ENCODE peak calls at places on chromosomes 1 and 21, in eight cellular contexts. X is lung; J is activated CD8-positive, alpha-beta T cell treated with anti-CD3 and anti-CD28 coated beads for 36 hours; W is NCI-H1694 treated with DMSO at 0.1 percent for 48 hours; L is A172; B is fibroblast of the aortic adventitia; H is HCT116; S is HFF-Myc. I is an unnamed sample.

GRCh38 chr1:56095924-56096655 is 483.3 kb downstream of the PLPP3 start:
- DNase-seq in J (no peak), S (no peak), L (no peak), X (no peak), H (no peak), B (peak; percentile 93), W (no peak), I (no peak)

GRCh38 chr1:156709031-156709430 is 3.6 kb upstream of the CRABP2 start:
- DNase-seq in S (no peak), L (no peak), H (no peak), W (no peak), X (no peak), B (no peak), J (no peak), I (no peak)

GRCh38 chr1:18646776-18647410 is 16.2 kb downstream of the PAX7 start:
- DNase-seq in L (no peak), H (no peak), B (no peak), J (no peak), S (no peak), W (no peak), X (no peak), I (no peak)

GRCh38 chr1:110672001-110672752 is 2.6 kb downstream of the KCNA3 start:
- DNase-seq in S (peak; percentile 10), W (peak; percentile 63), X (no peak), L (peak; percentile 21), H (no peak), J (peak; percentile 83), B (no peak), I (no peak)

GRCh38 chr1:156821801-156822200 is 5.2 kb upstream of the SH2D2A start:
- DNase-seq in H (no peak), X (no peak), S (no peak), W (no peak), B (peak; percentile 39), J (peak; percentile 85), L (no peak), I (no peak)

GRCh38 chr1:19505694-19506457 is 20.5 kb upstream of the CAPZB start:
- DNase-seq in L (no peak), B (no peak), H (no peak), J (no peak), S (no peak), W (no peak), X (no peak), I (no peak)

GRCh38 chr1:154420172-154420571 is 15.0 kb downstream of the IL6R start:
- DNase-seq in J (peak; percentile 83), L (peak; percentile 98), W (no peak), H (no peak), B (peak; percentile 90), S (peak; percentile 40), X (peak; percentile 68), I (peak; percentile 86)

GRCh38 chr1:210707300-210707699 is 378.6 kb downstream of the HHAT start:
- DNase-seq in X (no peak), J (no peak), B (no peak), W (no peak), H (no peak), S (no peak), L (no peak), I (no peak)

GRCh38 chr1:4702927-4703326 is 48.5 kb downstream of the AJAP1 start:
- DNase-seq in S (peak; percentile 0), J (no peak), B (no peak), H (no peak), L (peak; percentile 39), X (no peak), W (no peak), I (no peak)

GRCh38 chr1:201093962-201094361 is 18.3 kb downstream of the CACNA1S start:
- DNase-seq in W (no peak), B (no peak), J (no peak), H (no peak), L (no peak), X (no peak), S (no peak), I (no peak)

GRCh38 chr1:247653040-247653439 is 26.5 kb downstream of the OR13G1 start:
- DNase-seq in B (no peak), H (no peak), X (no peak), J (no peak), S (no peak), L (no peak), W (no peak), I (no peak)

GRCh38 chr1:27301582-27302199 is 20.3 kb upstream of the TMEM222 start:
- DNase-seq in X (no peak), S (no peak), W (no peak), J (no peak), H (no peak), B (no peak), L (no peak), I (no peak)

GRCh38 chr1:102182603-102183260 is 186.0 kb upstream of the OLFM3 start:
- DNase-seq in W (no peak), B (no peak), H (no peak), X (no peak), J (no peak), S (no peak), L (no peak), I (no peak)

GRCh38 chr21:38839683-38840286 is 34.1 kb downstream of the ETS2 start:
- DNase-seq in H (peak; percentile 21), B (peak; percentile 91), X (no peak), S (peak; percentile 36), L (peak; percentile 98), J (peak; percentile 55), W (no peak), I (no peak)

GRCh38 chr21:45341779-45342178 is 54.1 kb upstream of the POFUT2 start:
- DNase-seq in H (no peak), L (peak; percentile 40), X (no peak), S (no peak), W (no peak), B (peak; percentile 44), J (no peak), I (no peak)

GRCh38 chr1:31701137-31701736 is 2.6 kb downstream of the COL16A1 start:
- DNase-seq in S (peak; percentile 98), X (peak; percentile 81), H (no peak), W (no peak), J (peak; percentile 76), B (peak; percentile 99), L (peak; percentile 92), I (peak; percentile 89)

I was measured in A549.